ENCODE peak calls at places on chromosomes 13 and 19, in four cellular contexts. C is WTC11, D is K562, Y is A549. P is an unnamed sample.

GRCh38 chr13:98484289-98485219 is 92.4 kb downstream of the STK24 start:
- DNase-seq in C (peak), D (peak), Y (peak), P (peak)

GRCh38 chr13:22800726-22801401 is 379.9 kb upstream of the SGCG start:
- DNase-seq in C (no peak), D (no peak), Y (no peak), P (no peak)

GRCh38 chr19:17794731-17795494 is at the start of gene B3GNT3:
- DNase-seq in C (peak), D (peak), Y (peak), P (peak)

GRCh38 chr13:92379371-92379770 is 847.2 kb upstream of the GPC6 start:
- DNase-seq in C (no peak), D (no peak), Y (no peak), P (no peak)

GRCh38 chr13:108342369-108343289 is 73.1 kb downstream of the TNFSF13B start:
- DNase-seq in C (no peak), D (peak), Y (peak), P (peak)

GRCh38 chr13:49308977-49309408 is 61.3 kb downstream of the CDADC1 start:
- DNase-seq in C (no peak), D (no peak), Y (no peak), P (no peak)

GRCh38 chr13:76792680-76793334 is 93.4 kb downstream of the KCTD12 start:
- DNase-seq in C (no peak), D (no peak), Y (no peak), P (no peak)

GRCh38 chr19:49874503-49875157 is 2.5 kb downstream of the AKT1S1 start:
- DNase-seq in C (no peak), D (no peak), Y (no peak), P (no peak)

GRCh38 chr13:105763851-105764250 is 771.6 kb downstream of the EFNB2 start:
- DNase-seq in C (no peak), D (no peak), Y (no peak), P (no peak)

GRCh38 chr19:1258161-1258492 is 9.7 kb downstream of the MIDN start:
- DNase-seq in C (no peak), D (no peak), Y (no peak), P (no peak)

GRCh38 chr13:44075113-44075512 is 195.4 kb downstream of the LACC1 start:
- DNase-seq in C (no peak), D (no peak), Y (no peak), P (no peak)

GRCh38 chr13:96629331-96629730 is 364.9 kb downstream of the OXGR1 start:
- DNase-seq in C (no peak), D (no peak), Y (no peak), P (no peak)

GRCh38 chr13:41520016-41520698 is 62.8 kb downstream of the RGCC start:
- DNase-seq in C (no peak), D (no peak), Y (no peak), P (no peak)

GRCh38 chr13:85170372-85170771 is 628.8 kb downstream of the SLITRK6 start:
- DNase-seq in C (no peak), D (no peak), Y (no peak), P (no peak)

GRCh38 chr19:27971071-27971470 is 1241.9 kb downstream of the UQCRFS1 start:
- DNase-seq in C (peak), D (no peak), Y (no peak), P (no peak)

GRCh38 chr19:17931532-17932191 is 1.2 kb upstream of the CCDC124 start:
- DNase-seq in C (peak), D (peak), Y (no peak), P (no peak)

GRCh38 chr13:111322001-111322915 is 1.8 kb downstream of the TEX29 start:
- DNase-seq in C (no peak), D (no peak), Y (no peak), P (no peak)

GRCh38 chr13:91621161-91621560 is 222.7 kb downstream of the GPC5 start:
- DNase-seq in C (no peak), D (no peak), Y (no peak), P (no peak)

GRCh38 chr13:59531571-59532091 is 632.1 kb downstream of the DIAPH3 start:
- DNase-seq in C (peak), D (peak), Y (no peak), P (peak)

GRCh38 chr13:75583101-75583500 is 33.5 kb downstream of the UCHL3 start:
- DNase-seq in C (no peak), D (no peak), Y (no peak), P (no peak)

GRCh38 chr19:50333737-50334617 is 4.8 kb upstream of the KCNC3 start:
- DNase-seq in C (peak), D (peak), Y (peak), P (no peak)

GRCh38 chr19:5936308-5936980 is 22.4 kb downstream of the CAPS start:
- DNase-seq in C (no peak), D (no peak), Y (no peak), P (no peak)

GRCh38 chr19:29467824-29468401 is 57.9 kb upstream of the VSTM2B start:
- DNase-seq in C (peak), D (peak), Y (peak), P (peak)

GRCh38 chr13:112575295-112575622 is 12.7 kb downstream of the TUBGCP3 start:
- DNase-seq in C (no peak), D (no peak), Y (no peak), P (no peak)

GRCh38 chr19:2246801-2247361 is 2.2 kb upstream of the AMH start:
- DNase-seq in C (no peak), D (no peak), Y (no peak), P (no peak)

GRCh38 chr13:46712524-46712923 is 84.4 kb downstream of the ESD start:
- DNase-seq in C (no peak), D (no peak), Y (no peak), P (no peak)

GRCh38 chr19:34269968-34270621 is 15.7 kb downstream of the GARRE1 start:
- DNase-seq in C (no peak), D (no peak), Y (no peak), P (peak)
- TF ChIP-seq NR3C1 in C (no peak), D (no peak), Y (no peak), P (no peak)

GRCh38 chr19:37979547-37980082 is 72.6 kb downstream of the SIPA1L3 start:
- DNase-seq in C (no peak), D (no peak), Y (no peak), P (peak)
- TF ChIP-seq NR3C1 in C (no peak), D (no peak), Y (no peak), P (no peak)

DNA sequence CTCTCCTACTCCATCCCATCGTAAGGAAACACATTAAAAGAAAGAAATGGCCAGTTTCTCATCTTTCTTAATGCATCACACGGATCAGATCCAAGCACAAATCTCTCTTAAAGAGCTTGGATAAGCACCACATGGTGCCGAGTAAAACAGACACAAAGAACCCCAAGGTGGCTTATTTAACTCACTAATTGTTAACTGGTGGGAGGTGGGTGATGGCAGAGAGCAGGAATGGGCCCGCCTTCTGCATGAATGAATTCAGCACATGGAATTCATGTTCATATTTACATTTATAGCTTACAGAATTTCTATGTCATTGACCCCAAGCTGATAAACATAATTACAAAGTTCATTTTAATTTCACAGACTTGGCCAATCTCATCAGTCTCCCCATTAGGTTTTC is 89.9 kb downstream of the MZT1 start:
- DNase-seq in C (no peak), D (no peak), Y (no peak), P (no peak)
- TF ChIP-seq NR3C1 in C (no peak), D (no peak), Y (no peak), P (no peak)

GRCh38 chr19:11982526-11982925 is 17.7 kb downstream of the ZNF763 start:
- DNase-seq in C (no peak), D (no peak), Y (no peak), P (no peak)
- TF ChIP-seq NR3C1 in C (no peak), D (no peak), Y (no peak), P (no peak)

DNA sequence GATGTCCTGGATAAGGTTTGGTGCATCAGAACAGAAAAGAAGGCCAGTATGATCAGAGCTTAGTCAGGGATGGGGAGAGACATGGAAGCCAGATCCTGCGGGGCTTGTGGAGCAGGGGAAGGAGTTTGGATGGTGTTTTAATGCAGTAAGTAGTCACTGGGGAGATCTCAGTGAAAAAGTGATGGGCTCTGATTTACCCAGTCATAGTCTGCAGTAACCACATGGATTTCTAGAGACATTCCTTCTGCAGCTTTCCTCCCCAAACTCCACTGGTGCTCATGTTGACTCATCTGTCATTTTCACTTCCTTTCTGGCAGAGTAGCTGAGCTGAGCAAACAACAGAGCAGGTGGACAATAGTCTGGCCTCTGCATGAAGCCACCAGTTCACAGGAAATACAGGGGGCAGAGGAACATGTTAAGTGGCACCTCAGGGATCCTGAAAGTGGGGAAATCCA is 144.1 kb downstream of the DPF1 start:
- DNase-seq in C (no peak), D (no peak), Y (peak), P (peak)
- TF ChIP-seq NR3C1 in C (no peak), D (no peak), Y (no peak), P (no peak)

DNA sequence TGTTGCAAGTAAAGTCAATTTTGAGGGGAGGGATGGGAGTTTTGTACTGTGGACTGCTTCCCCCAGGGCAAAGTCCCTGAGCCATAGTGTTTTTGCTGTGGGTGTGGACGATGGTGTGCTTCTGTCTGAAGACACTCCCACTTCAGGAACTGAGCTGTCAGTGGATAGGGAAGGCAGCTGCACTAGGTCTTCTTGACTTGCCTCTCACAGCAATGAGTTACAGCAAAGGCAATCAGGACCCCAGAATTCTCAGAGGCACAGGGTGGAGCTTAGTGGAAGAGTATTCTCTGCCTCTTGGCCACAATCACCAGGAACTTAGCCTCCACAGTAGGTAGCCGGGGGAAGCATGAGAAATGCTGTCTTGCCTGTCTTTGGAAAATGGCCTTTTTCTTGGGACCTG is 1416.6 kb upstream of the MIR17HG start:
- DNase-seq in C (no peak), D (no peak), Y (no peak), P (no peak)
- TF ChIP-seq NR3C1 in C (no peak), D (no peak), Y (no peak), P (no peak)

GRCh38 chr13:51997641-51998330 is 13.5 kb downstream of the ATP7B start:
- DNase-seq in C (peak), D (no peak), Y (no peak), P (peak)

GRCh38 chr13:51999525-51999924 is 11.7 kb downstream of the ATP7B start:
- DNase-seq in C (no peak), D (no peak), Y (no peak), P (no peak)

GRCh38 chr13:51998723-51999471 is 12.4 kb downstream of the ATP7B start:
- DNase-seq in C (no peak), D (no peak), Y (no peak), P (peak)

GRCh38 chr13:51996660-51997059 is 14.6 kb downstream of the ATP7B start:
- DNase-seq in C (no peak), D (peak), Y (no peak), P (no peak)

GRCh38 chr13:51995677-51996551 is 15.3 kb downstream of the ATP7B start:
- DNase-seq in C (no peak), D (peak), Y (no peak), P (no peak)
- TF ChIP-seq NR3C1 in C (no peak), D (no peak), Y (no peak), P (no peak)

GRCh38 chr13:21672811-21673591 is 2.1 kb downstream of the FGF9 start:
- DNase-seq in C (no peak), D (no peak), Y (no peak), P (no peak)

GRCh38 chr13:21671793-21672680 is 1.2 kb downstream of the FGF9 start:
- DNase-seq in C (no peak), D (no peak), Y (no peak), P (no peak)

GRCh38 chr13:21670883-21671792 is at the start of gene FGF9:
- DNase-seq in C (peak), D (peak), Y (peak), P (peak)

GRCh38 chr13:21668665-21669599 is 1.9 kb upstream of the FGF9 start:
- DNase-seq in C (peak), D (no peak), Y (no peak), P (no peak)

DNA sequence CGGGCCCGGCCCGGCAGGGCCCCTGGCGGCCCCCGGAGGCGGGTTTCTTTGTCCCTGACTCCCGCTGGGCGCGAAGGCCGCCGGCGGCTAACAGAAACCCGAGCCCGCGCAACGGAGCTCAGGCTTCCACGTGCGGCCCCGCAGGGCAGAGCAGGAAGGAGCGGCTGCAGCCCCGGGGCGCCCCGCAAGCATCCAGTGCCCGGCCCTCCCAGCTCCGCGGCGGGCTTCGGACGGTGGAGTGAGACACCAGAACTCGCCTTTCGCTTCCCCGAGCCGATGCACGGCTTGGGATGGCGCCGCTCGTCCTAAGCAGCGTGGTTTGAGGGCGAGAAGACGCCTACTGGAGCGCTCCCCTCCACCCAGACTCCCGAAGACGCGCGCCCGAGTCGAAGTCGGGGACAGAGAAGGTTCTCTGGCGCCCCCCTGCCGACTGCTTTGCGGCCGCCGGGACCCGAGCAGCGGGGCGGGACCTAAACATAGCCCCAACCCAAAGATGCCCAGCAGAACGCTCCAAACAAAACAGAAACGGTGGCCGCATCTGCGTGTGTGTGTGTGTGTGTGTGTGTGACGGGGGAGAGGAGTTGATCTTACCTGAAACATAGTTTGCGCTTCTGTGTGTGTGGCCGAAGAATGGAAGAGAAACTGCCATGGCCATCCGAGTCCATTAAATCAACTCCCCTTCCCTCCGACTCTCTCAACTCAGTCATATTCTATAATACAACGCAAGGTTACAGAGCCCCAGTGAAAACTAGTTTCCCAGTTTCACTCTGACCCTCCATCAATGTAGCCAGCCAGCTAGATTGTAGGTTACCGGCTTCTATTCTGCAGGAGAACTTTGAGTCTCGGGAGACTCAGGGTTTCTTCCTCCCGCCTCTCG is 629 bp upstream of the FGF9 start:
- DNase-seq in C (peak), D (peak), Y (peak), P (no peak)
- TF ChIP-seq NR3C1 in C (no peak), D (no peak), Y (no peak), P (no peak)

P was measured in HepG2.